ENCODE peak calls at places on chromosomes 6 and 20, in four cellular contexts. D is HepG2, H is K562, K is GM12878. W is an unnamed sample.

GRCh38 chr6:12947191-12947795 is 230.7 kb downstream of the PHACTR1 start:
- DNase-seq in H (no peak), K (no peak), D (no peak), W (no peak)

GRCh38 chr6:42404494-42404893 is 47.2 kb downstream of the TRERF1 start:
- DNase-seq in K (no peak), H (peak; percentile 79), D (no peak), W (no peak)

GRCh38 chr20:60172306-60172984 is 214.2 kb downstream of the CDH26 start:
- DNase-seq in H (no peak), K (no peak), D (no peak), W (no peak)

GRCh38 chr20:10792291-10792690 is 118.5 kb upstream of the JAG1 start:
- DNase-seq in K (no peak), D (no peak), H (no peak), W (no peak)

GRCh38 chr6:26126394-26127221 is 39.4 kb downstream of the HFE start:
- DNase-seq in H (no peak), K (no peak), D (no peak), W (no peak)

GRCh38 chr6:135546206-135546605 is 48.7 kb upstream of the AHI1 start:
- DNase-seq in K (no peak), H (no peak), D (no peak), W (no peak)

GRCh38 chr6:128327890-128328289 is 192.5 kb downstream of the PTPRK start:
- DNase-seq in H (no peak), D (peak; percentile 37), K (no peak), W (peak; percentile 1)

GRCh38 chr20:60999256-60999655 is 252.8 kb upstream of the CDH4 start:
- DNase-seq in K (no peak), H (no peak), D (no peak), W (no peak)

GRCh38 chr20:17654649-17655285 is 27.3 kb downstream of the RRBP1 start:
- DNase-seq in K (no peak), D (peak; percentile 53), H (peak; percentile 33), W (peak; percentile 52)

GRCh38 chr20:21520702-21521595 is 7.1 kb upstream of the NKX2-2 start:
- DNase-seq in D (no peak), H (no peak), K (no peak), W (peak; percentile 10)

GRCh38 chr6:1298768-1299167 is 13.1 kb upstream of the FOXQ1 start:
- DNase-seq in D (no peak), H (no peak), K (no peak), W (no peak)

GRCh38 chr6:112886415-112886814 is 539.3 kb downstream of the RFPL4B start:
- DNase-seq in H (no peak), K (no peak), D (no peak), W (no peak)

GRCh38 chr20:25285091-25285647 is 37.3 kb downstream of the PYGB start:
- DNase-seq in D (no peak), H (peak; percentile 16), K (no peak), W (no peak)

GRCh38 chr6:113654396-113654795 is 202.7 kb upstream of the MARCKS start:
- DNase-seq in H (no peak), K (no peak), D (no peak), W (no peak)

GRCh38 chr6:124770131-124770530 is 192.1 kb upstream of the RNF217 start:
- DNase-seq in K (no peak), D (no peak), H (no peak), W (no peak)

GRCh38 chr6:81640891-81641290 is 111.6 kb downstream of the TENT5A start:
- DNase-seq in D (no peak), K (no peak), H (no peak), W (no peak)

GRCh38 chr6:21791596-21791995 is 198.0 kb downstream of the SOX4 start:
- DNase-seq in H (no peak), D (no peak), K (no peak), W (no peak)

GRCh38 chr6:7166410-7167293 is 58.9 kb downstream of the RREB1 start:
- DNase-seq in K (no peak), H (peak; percentile 82), D (no peak), W (no peak)

GRCh38 chr20:32674362-32674789 is 635 bp upstream of the C20orf203 start:
- DNase-seq in H (peak; percentile 78), D (peak; percentile 64), K (no peak), W (peak; percentile 72)

GRCh38 chr20:25539742-25540201 is 45.6 kb downstream of the NINL start:
- DNase-seq in D (no peak), H (no peak), K (no peak), W (no peak)

GRCh38 chr6:75673885-75674284 is 72.2 kb downstream of the SENP6 start:
- DNase-seq in H (no peak), D (peak; percentile 15), K (no peak), W (no peak)

GRCh38 chr6:77089776-77090175 is 373.5 kb downstream of the HTR1B start:
- DNase-seq in K (no peak), H (no peak), D (no peak), W (no peak)

GRCh38 chr20:56702931-56703840 is 74.1 kb downstream of the TFAP2C start:
- DNase-seq in H (no peak), K (no peak), D (no peak), W (no peak)

GRCh38 chr20:41494451-41494850 is 123.7 kb downstream of the CHD6 start:
- DNase-seq in D (no peak), H (no peak), K (no peak), W (no peak)

GRCh38 chr6:119307041-119307440 is 42.5 kb downstream of the MAN1A1 start:
- DNase-seq in K (no peak), D (no peak), H (no peak), W (no peak)

GRCh38 chr6:11538049-11538798 is 675 bp downstream of the TMEM170B start:
- DNase-seq in K (no peak), H (peak; percentile 26), D (no peak), W (peak; percentile 70)

GRCh38 chr6:38262041-38262440 is 377.7 kb downstream of the BTBD9 start:
- DNase-seq in H (no peak), D (peak; percentile 57), K (no peak), W (no peak)

GRCh38 chr6:4059115-4059777 is 19.7 kb downstream of the FAM217A start:
- DNase-seq in K (no peak), H (peak; percentile 39), D (peak; percentile 76), W (no peak)

GRCh38 chr6:85464722-85465150 is 14.9 kb downstream of the NT5E start:
- DNase-seq in K (no peak), D (no peak), H (no peak), W (no peak)

GRCh38 chr20:15857131-15857784 is 716.0 kb downstream of the KIF16B start:
- DNase-seq in K (peak; percentile 25), H (no peak), D (no peak), W (no peak)

GRCh38 chr20:39880890-39881289 is 808.1 kb downstream of the MAFB start:
- DNase-seq in D (no peak), K (no peak), H (no peak), W (peak; percentile 8)

GRCh38 chr6:157325069-157325805 is 1.9 kb upstream of the TMEM242 start:
- DNase-seq in D (peak; percentile 78), K (no peak), H (no peak), W (no peak)

GRCh38 chr6:156876302-156876701 is 99.1 kb downstream of the ARID1B start:
- DNase-seq in H (peak; percentile 28), D (no peak), K (no peak), W (peak; percentile 35)

GRCh38 chr20:49851991-49852390 is 39.4 kb downstream of the SLC9A8 start:
- DNase-seq in H (no peak), D (no peak), K (no peak), W (peak; percentile 43)

GRCh38 chr20:49853640-49854039 is 41.0 kb downstream of the SLC9A8 start:
- DNase-seq in D (no peak), K (no peak), H (no peak), W (peak; percentile 45)

GRCh38 chr20:49856904-49857303 is 44.3 kb downstream of the SLC9A8 start:
- DNase-seq in H (no peak), K (no peak), D (no peak), W (no peak)

GRCh38 chr20:49852522-49853055 is 40.0 kb downstream of the SLC9A8 start:
- DNase-seq in K (no peak), H (no peak), D (no peak), W (no peak)

DNA sequence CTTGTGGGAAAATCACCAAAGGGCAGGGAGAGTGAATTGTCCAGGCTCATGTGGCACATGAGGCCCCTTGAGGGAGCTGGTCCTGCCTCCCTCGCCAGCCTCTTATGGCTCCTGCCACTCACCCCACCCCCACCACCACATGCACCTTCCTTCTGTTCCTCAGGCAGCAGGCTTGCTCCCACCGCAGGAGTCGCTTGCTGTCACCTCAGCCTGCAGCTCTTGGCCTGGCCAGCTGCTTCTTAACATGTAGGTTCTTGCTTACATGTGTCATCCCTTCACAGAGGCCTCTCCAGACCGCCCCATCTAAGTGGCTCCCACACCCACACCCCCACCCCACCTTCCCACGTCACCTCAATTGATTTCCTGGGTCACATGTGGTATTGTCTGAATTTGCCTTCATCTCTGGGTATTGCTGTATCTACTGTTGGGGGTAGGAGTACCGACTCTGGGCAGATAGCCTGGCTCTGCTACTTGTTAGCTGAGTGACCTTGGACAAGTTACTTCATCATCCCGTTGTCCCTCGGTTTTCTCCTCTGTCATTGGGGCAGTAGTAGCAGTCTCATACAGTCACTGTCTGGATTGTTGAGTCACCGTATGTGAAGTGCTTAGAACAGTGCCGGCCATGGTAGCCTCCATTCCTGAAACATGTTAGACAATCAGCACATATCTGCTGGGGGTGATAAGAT is 41.7 kb downstream of the SLC9A8 start:
- DNase-seq in D (no peak), K (no peak), H (no peak), W (no peak)
- TF ChIP-seq CHD2 in D (no peak), K (no peak), H (no peak), W (no peak)

GRCh38 chr20:57841297-57841866 is 131.6 kb upstream of the PMEPA1 start:
- DNase-seq in H (no peak), K (no peak), D (no peak), W (no peak)

GRCh38 chr20:57844626-57845596 is 135.1 kb upstream of the PMEPA1 start:
- DNase-seq in K (no peak), H (no peak), D (no peak), W (no peak)

GRCh38 chr20:57840504-57841296 is 130.9 kb upstream of the PMEPA1 start:
- DNase-seq in H (no peak), K (no peak), D (no peak), W (no peak)

GRCh38 chr20:57847104-57847503 is 137.3 kb upstream of the PMEPA1 start:
- DNase-seq in K (no peak), H (no peak), D (no peak), W (no peak)

DNA sequence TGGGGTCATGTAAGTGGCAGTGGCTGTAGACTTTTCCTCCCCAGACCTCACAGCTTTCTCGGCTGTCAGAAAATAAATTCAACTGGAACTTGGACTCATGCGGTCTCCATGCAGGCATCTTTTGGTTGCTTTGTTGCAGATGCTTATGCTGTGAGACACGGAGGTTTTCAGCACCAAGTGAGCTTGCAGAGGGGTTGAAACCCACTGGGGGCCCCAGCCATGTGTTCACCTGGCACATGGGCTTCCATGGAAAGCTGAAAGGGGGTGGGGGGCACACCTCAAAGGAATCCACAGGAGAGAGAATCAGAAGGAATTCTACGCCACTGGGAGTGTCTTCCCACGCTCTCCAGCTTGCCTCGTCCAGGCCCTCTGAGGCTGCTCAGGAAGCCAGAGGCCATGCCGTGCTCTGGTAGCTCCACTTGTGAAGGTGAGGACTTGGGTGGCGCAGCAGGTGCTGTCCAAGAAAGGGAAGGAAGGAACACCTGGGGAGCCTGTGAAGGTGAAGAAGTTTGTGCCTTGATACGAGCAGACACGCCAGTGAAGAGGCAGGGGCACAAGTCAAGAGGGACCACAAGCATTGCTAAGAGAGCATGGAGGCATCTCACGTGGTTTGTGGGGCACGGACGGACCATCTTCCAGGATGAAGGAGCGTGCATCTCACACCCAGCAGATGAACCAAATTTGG is 134.3 kb upstream of the PMEPA1 start:
- DNase-seq in K (no peak), D (no peak), H (no peak), W (no peak)
- TF ChIP-seq FOXM1 in K (no peak), D (no peak), H (no peak), W (no peak)

GRCh38 chr6:103167345-103167744 is 1692.4 kb downstream of the HACE1 start:
- DNase-seq in D (no peak), H (no peak), K (no peak), W (no peak)
- TF ChIP-seq CHD2 in D (no peak), H (no peak), K (no peak), W (no peak)

GRCh38 chr6:34697544-34697836 is 923 bp upstream of the ILRUN start:
- DNase-seq in K (no peak), D (no peak), H (peak; percentile 25), W (peak; percentile 28)
- TF ChIP-seq FOXM1 in K (no peak), D (no peak), H (peak; percentile 5), W (no peak)

W was measured in SK-N-SH.